ENCODE peak calls at places on chromosomes 5 and 9, in four cellular contexts. P is skeletal muscle cell; H is stimulated activated naive CD8-positive, alpha-beta T cell treated with anti-CD3 and anti-CD28 coated beads, Interleukin-15, amount 100 ng/mL, for 72 hours; B is RPMI7951. R is an unnamed sample.

GRCh38 chr5:58759745-58760144 is 176.9 kb downstream of the RAB3C start:
- DNase-seq in P (no peak), H (no peak), B (peak), R (peak)

GRCh38 chr5:163463063-163463435 is 2.6 kb downstream of the HMMR start:
- DNase-seq in P (no peak), H (no peak), B (no peak), R (no peak)

GRCh38 chr5:74639538-74640449 is 734 bp downstream of the ENC1 start:
- DNase-seq in P (no peak), H (peak), B (peak), R (no peak)

GRCh38 chr5:78720234-78720985 is 71.8 kb upstream of the LHFPL2 start:
- DNase-seq in P (no peak), H (no peak), B (no peak), R (no peak)

GRCh38 chr9:78663367-78663766 is 366.4 kb downstream of the PSAT1 start:
- DNase-seq in P (no peak), H (no peak), B (no peak), R (no peak)

GRCh38 chr5:75756991-75757390 is 39.8 kb upstream of the POC5 start:
- DNase-seq in P (peak), H (no peak), B (peak), R (no peak)

GRCh38 chr9:17519761-17520160 is 59.1 kb upstream of the SH3GL2 start:
- DNase-seq in P (no peak), H (no peak), B (peak), R (no peak)

GRCh38 chr5:5649641-5650040 is 227.2 kb downstream of the ICE1 start:
- DNase-seq in P (no peak), H (no peak), B (no peak), R (no peak)

GRCh38 chr9:91770229-91770628 is 179.8 kb downstream of the ROR2 start:
- DNase-seq in P (no peak), H (no peak), B (no peak), R (no peak)

GRCh38 chr5:74173665-74174064 is 466.9 kb downstream of the ENC1 start:
- DNase-seq in P (no peak), H (no peak), B (no peak), R (no peak)

R was measured in GM12891.